ENCODE peak calls at places on chromosomes 5 and 9, in eight cellular contexts. K, R, M, O, U, T, D and H are unnamed samples.

GRCh38 chr5:124961517-124961916 is 215.1 kb upstream of the ZNF608 start:
- DNase-seq in M (no peak), D (no peak), T (no peak), O (no peak), K (no peak), U (no peak), R (no peak), H (no peak)

GRCh38 chr5:140753561-140753960 is 32.4 kb upstream of the PCDHA1 start:
- DNase-seq in U (no peak), M (no peak), D (no peak), T (no peak), O (no peak), K (no peak), R (no peak), H (no peak)

GRCh38 chr5:9456435-9457042 is 89.3 kb downstream of the SEMA5A start:
- DNase-seq in T (no peak), O (no peak), U (no peak), M (no peak), K (no peak), R (no peak), D (no peak), H (no peak)

GRCh38 chr9:13500034-13500433 is 220.5 kb upstream of the MPDZ start:
- DNase-seq in R (no peak), T (no peak), M (no peak), U (no peak), O (no peak), D (no peak), K (no peak), H (no peak)

GRCh38 chr9:5708414-5708813 is 79.5 kb downstream of the RIC1 start:
- DNase-seq in M (no peak), D (no peak), K (no peak), T (no peak), R (no peak), U (no peak), O (no peak), H (no peak)

GRCh38 chr5:82623094-82623514 is 344.9 kb upstream of the RPS23 start:
- DNase-seq in T (no peak), K (no peak), O (no peak), D (no peak), U (no peak), R (no peak), M (no peak), H (no peak)

GRCh38 chr5:122424211-122424610 is 112.2 kb downstream of the SNCAIP start:
- DNase-seq in K (no peak), U (no peak), O (no peak), T (no peak), D (no peak), M (no peak), R (no peak), H (no peak)

GRCh38 chr5:119388619-119389190 is 32.9 kb downstream of the TNFAIP8 start:
- DNase-seq in K (no peak), U (no peak), M (no peak), D (no peak), O (no peak), R (no peak), T (no peak), H (no peak)

GRCh38 chr5:177433658-177434217 is 7.3 kb downstream of the GRK6 start:
- DNase-seq in R (no peak), T (no peak), M (no peak), O (no peak), K (no peak), U (no peak), D (no peak), H (no peak)

GRCh38 chr9:33445389-33445881 is 2.0 kb downstream of the AQP3 start:
- DNase-seq in U (no peak), O (no peak), T (peak), D (no peak), K (no peak), R (peak), M (peak), H (no peak)

GRCh38 chr9:126483468-126484056 is 130.2 kb upstream of the LMX1B start:
- DNase-seq in R (peak), U (no peak), D (no peak), K (no peak), T (no peak), O (no peak), M (no peak), H (no peak)

GRCh38 chr9:134626576-134627416 is 14.8 kb upstream of the COL5A1 start:
- DNase-seq in K (no peak), R (no peak), O (no peak), M (no peak), T (no peak), D (peak), U (peak), H (no peak)

GRCh38 chr9:20624201-20625002 is 2.1 kb upstream of the MLLT3 start:
- DNase-seq in K (peak), T (peak), M (peak), D (peak), O (peak), U (peak), R (peak), H (peak)